ENCODE peak calls at places on chromosomes 4 and X, in six cellular contexts. One of them, this sample, is unnamed.

GRCh38 chrX:131816551-131817136 is 206.5 kb upstream of the STK26 start:
- DNase-seq in A549: no peak
- DNase-seq in cardiac muscle cell: no peak
- DNase-seq in uterus: peak; percentile 72
- DNase-seq in HL-60: no peak
- DNase-seq in astrocyte: peak; percentile 46
- DNase-seq in this sample: no peak

GRCh38 chr4:123559955-123560669 is 163.5 kb downstream of the SPRY1 start:
- DNase-seq in uterus: no peak
- DNase-seq in HL-60: no peak
- DNase-seq in cardiac muscle cell: peak; percentile 29
- DNase-seq in A549: no peak
- DNase-seq in astrocyte: peak; percentile 62
- DNase-seq in this sample: peak; percentile 73

GRCh38 chr4:92186239-92186638 is 117.5 kb upstream of the GRID2 start:
- DNase-seq in cardiac muscle cell: no peak
- DNase-seq in HL-60: no peak
- DNase-seq in astrocyte: no peak
- DNase-seq in uterus: no peak
- DNase-seq in A549: no peak
- DNase-seq in this sample: no peak

GRCh38 chr4:2389691-2390090 is 28.8 kb downstream of the ZFYVE28 start:
- DNase-seq in astrocyte: no peak
- DNase-seq in cardiac muscle cell: no peak
- DNase-seq in A549: no peak
- DNase-seq in HL-60: no peak
- DNase-seq in uterus: no peak
- DNase-seq in this sample: no peak

GRCh38 chrX:2710041-2710471 is 19.0 kb downstream of the CD99 start:
- DNase-seq in cardiac muscle cell: no peak
- DNase-seq in uterus: no peak
- DNase-seq in HL-60: no peak
- DNase-seq in astrocyte: peak; percentile 67
- DNase-seq in A549: peak; percentile 52
- DNase-seq in this sample: peak; percentile 91

GRCh38 chrX:6667048-6667768 is 132.3 kb upstream of the VCX3A start:
- DNase-seq in astrocyte: no peak
- DNase-seq in A549: no peak
- DNase-seq in cardiac muscle cell: no peak
- DNase-seq in uterus: no peak
- DNase-seq in HL-60: no peak
- DNase-seq in this sample: no peak

GRCh38 chr4:29553842-29554241 is 1166.3 kb upstream of the PCDH7 start:
- DNase-seq in astrocyte: peak; percentile 12
- DNase-seq in A549: no peak
- DNase-seq in uterus: no peak
- DNase-seq in cardiac muscle cell: no peak
- DNase-seq in HL-60: no peak
- DNase-seq in this sample: peak; percentile 16

GRCh38 chr4:46404961-46405360 is 15.0 kb upstream of the GABRA2 start:
- DNase-seq in A549: no peak
- DNase-seq in HL-60: no peak
- DNase-seq in cardiac muscle cell: peak; percentile 8
- DNase-seq in uterus: no peak
- DNase-seq in astrocyte: no peak
- DNase-seq in this sample: peak; percentile 14

GRCh38 chr4:66555301-66555700 is 885.0 kb upstream of the EPHA5 start:
- DNase-seq in astrocyte: peak; percentile 89
- DNase-seq in cardiac muscle cell: no peak
- DNase-seq in uterus: no peak
- DNase-seq in HL-60: no peak
- DNase-seq in A549: no peak
- DNase-seq in this sample: peak; percentile 84

GRCh38 chrX:87045352-87045751 is 472.2 kb upstream of the KLHL4 start:
- DNase-seq in astrocyte: no peak
- DNase-seq in uterus: no peak
- DNase-seq in A549: no peak
- DNase-seq in cardiac muscle cell: no peak
- DNase-seq in HL-60: no peak
- DNase-seq in this sample: no peak

GRCh38 chrX:19285857-19286256 is 57.9 kb upstream of the PDHA1 start:
- DNase-seq in HL-60: no peak
- DNase-seq in uterus: no peak
- DNase-seq in A549: no peak
- DNase-seq in astrocyte: no peak
- DNase-seq in cardiac muscle cell: no peak
- DNase-seq in this sample: no peak

DNA sequence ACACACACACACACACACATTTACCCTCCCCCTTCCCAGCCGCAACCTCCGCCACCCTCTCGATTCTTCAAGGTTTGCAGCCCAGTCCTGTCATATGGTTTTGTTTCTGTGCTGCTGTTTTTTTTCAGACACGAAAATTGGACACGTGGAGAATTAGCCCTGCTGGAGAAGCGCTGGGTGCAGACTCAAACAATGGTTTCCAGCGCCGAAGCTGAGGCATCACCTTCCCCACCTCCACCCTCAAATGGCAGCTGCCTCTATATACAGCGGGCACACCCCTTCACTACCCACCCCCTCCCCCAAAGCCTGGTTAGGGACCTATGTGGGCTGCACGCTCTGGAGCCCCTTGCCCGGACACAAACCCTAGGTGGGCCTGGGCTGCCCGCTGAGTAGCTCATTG is 87.9 kb downstream of the BCOR start:
- DNase-seq in astrocyte: no peak
- DNase-seq in HL-60: no peak
- DNase-seq in uterus: no peak
- DNase-seq in cardiac muscle cell: no peak
- DNase-seq in A549: no peak
- DNase-seq in this sample: no peak
- H3K4me3 ChIP-seq in astrocyte: no peak overlapping the region
- H3K4me3 ChIP-seq in HL-60: no peak overlapping the region
- H3K4me3 ChIP-seq in uterus: no peak overlapping the region
- H3K4me3 ChIP-seq in cardiac muscle cell: no peak overlapping the region
- H3K4me3 ChIP-seq in A549: no peak overlapping the region
- H3K4me3 ChIP-seq in this sample: no peak overlapping the region

GRCh38 chrX:51456814-51457213 is 39.6 kb downstream of the NUDT11 start:
- DNase-seq in A549: no peak
- DNase-seq in astrocyte: no peak
- DNase-seq in uterus: no peak
- DNase-seq in cardiac muscle cell: peak; percentile 36
- DNase-seq in HL-60: no peak
- DNase-seq in this sample: peak; percentile 0

GRCh38 chrX:51461053-51462050 is 35.0 kb downstream of the NUDT11 start:
- DNase-seq in astrocyte: peak; percentile 10
- DNase-seq in HL-60: no peak
- DNase-seq in A549: peak; percentile 12
- DNase-seq in cardiac muscle cell: peak; percentile 46
- DNase-seq in uterus: no peak
- DNase-seq in this sample: peak; percentile 52

GRCh38 chrX:51456246-51456645 is 40.1 kb downstream of the NUDT11 start:
- DNase-seq in A549: no peak
- DNase-seq in uterus: no peak
- DNase-seq in HL-60: no peak
- DNase-seq in cardiac muscle cell: peak; percentile 74
- DNase-seq in astrocyte: no peak
- DNase-seq in this sample: no peak

GRCh38 chrX:51463322-51463721 is 33.1 kb downstream of the NUDT11 start:
- DNase-seq in cardiac muscle cell: no peak
- DNase-seq in astrocyte: no peak
- DNase-seq in A549: no peak
- DNase-seq in uterus: no peak
- DNase-seq in HL-60: no peak
- DNase-seq in this sample: no peak

GRCh38 chrX:51459125-51459524 is 37.3 kb downstream of the NUDT11 start:
- DNase-seq in A549: no peak
- DNase-seq in HL-60: no peak
- DNase-seq in astrocyte: no peak
- DNase-seq in uterus: no peak
- DNase-seq in cardiac muscle cell: peak; percentile 1
- DNase-seq in this sample: peak; percentile 35
- TF ChIP-seq CTCF in A549: peak; percentile 40
- TF ChIP-seq CTCF in HL-60: peak; percentile 9
- TF ChIP-seq CTCF in astrocyte: peak; percentile 23
- TF ChIP-seq CTCF in uterus: no peak
- TF ChIP-seq CTCF in cardiac muscle cell: peak; percentile 38
- TF ChIP-seq CTCF in this sample: peak; percentile 48

DNA sequence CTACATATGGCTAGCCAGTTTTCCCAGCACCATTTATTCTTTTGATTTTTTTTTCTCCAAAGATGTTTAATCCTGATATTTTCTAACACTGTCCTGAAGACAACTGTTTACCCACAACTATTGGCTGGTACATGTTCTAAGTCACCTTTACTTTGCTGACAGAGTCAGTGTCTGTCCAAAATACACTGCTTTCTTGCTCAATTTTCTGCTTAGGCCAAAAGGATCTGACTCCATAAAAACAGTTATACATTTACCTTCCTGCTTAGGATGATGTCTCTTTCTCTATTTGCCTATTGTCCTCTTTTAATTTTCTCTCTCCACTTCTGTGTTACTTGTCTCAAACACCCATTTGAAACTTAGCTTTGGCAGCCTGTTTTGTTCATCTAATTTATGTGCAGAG is 3.2 kb downstream of the ADH1C start:
- DNase-seq in cardiac muscle cell: no peak
- DNase-seq in HL-60: no peak
- DNase-seq in astrocyte: no peak
- DNase-seq in A549: no peak
- DNase-seq in uterus: no peak
- DNase-seq in this sample: no peak
- H3K4me3 ChIP-seq in cardiac muscle cell: no peak overlapping the region
- H3K4me3 ChIP-seq in HL-60: no peak overlapping the region
- H3K4me3 ChIP-seq in astrocyte: no peak overlapping the region
- H3K4me3 ChIP-seq in A549: no peak overlapping the region
- H3K4me3 ChIP-seq in uterus: no peak overlapping the region
- H3K4me3 ChIP-seq in this sample: no peak overlapping the region

DNA sequence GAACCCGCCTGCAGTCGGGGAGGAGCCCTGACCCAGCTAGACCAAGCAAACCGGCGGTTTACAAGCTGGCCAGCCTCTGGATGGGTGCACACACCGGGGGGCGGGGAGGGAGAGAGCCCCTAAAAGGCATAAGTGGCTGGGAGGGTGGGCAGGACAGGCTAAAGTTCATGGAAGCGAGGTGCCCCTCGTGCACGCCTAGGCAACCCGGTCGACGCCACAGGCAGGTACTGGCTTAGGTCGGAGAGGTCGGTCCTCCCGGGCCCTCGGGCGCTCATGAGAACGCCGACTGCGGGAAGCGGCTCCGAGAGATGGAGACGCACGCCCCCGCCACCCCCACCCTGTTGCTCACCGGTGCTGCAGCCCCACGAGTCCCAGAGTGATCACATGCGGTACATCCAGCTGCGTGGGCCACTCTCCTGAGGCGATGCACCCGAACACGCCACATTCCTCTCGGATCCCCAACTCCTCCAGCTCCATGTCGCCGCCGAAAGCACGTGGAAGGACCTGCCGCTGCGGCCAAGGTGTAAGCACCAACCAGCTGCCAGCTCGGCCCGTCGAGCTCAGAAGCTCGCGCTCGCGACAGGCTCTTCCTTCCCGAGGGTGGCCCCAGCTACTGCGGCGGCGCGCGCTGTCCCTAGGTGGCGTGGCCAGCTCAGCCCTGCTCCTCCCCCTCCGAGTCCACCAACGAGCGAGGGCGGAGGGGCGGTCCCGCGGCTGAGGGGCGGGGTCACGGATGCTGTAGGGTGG is at the start of gene PPAT:
- DNase-seq in astrocyte: peak; percentile 93
- DNase-seq in HL-60: peak; percentile 93
- DNase-seq in uterus: peak; percentile 98
- DNase-seq in A549: peak; percentile 79
- DNase-seq in cardiac muscle cell: peak; percentile 99
- DNase-seq in this sample: peak; percentile 98
- TF ChIP-seq CTCF in astrocyte: no peak
- TF ChIP-seq CTCF in HL-60: no peak
- TF ChIP-seq CTCF in uterus: peak; percentile 47
- TF ChIP-seq CTCF in A549: no peak
- TF ChIP-seq CTCF in cardiac muscle cell: no peak
- TF ChIP-seq CTCF in this sample: peak; percentile 13

GRCh38 chr4:183098080-183098722 is 856 bp upstream of the WWC2 start:
- DNase-seq in A549: peak; percentile 33
- DNase-seq in HL-60: no peak
- DNase-seq in uterus: peak; percentile 57
- DNase-seq in cardiac muscle cell: peak; percentile 69
- DNase-seq in astrocyte: no peak
- DNase-seq in this sample: peak; percentile 61
- H3K4me3 ChIP-seq in A549: peak overlapping the region; percentile 98
- H3K4me3 ChIP-seq in HL-60: peak overlapping the region; percentile 53
- H3K4me3 ChIP-seq in uterus: peak overlapping the region; percentile 90
- H3K4me3 ChIP-seq in cardiac muscle cell: peak overlapping the region; percentile 71
- H3K4me3 ChIP-seq in astrocyte: peak overlapping the region; percentile 82
- H3K4me3 ChIP-seq in this sample: peak overlapping the region; percentile 78

DNA sequence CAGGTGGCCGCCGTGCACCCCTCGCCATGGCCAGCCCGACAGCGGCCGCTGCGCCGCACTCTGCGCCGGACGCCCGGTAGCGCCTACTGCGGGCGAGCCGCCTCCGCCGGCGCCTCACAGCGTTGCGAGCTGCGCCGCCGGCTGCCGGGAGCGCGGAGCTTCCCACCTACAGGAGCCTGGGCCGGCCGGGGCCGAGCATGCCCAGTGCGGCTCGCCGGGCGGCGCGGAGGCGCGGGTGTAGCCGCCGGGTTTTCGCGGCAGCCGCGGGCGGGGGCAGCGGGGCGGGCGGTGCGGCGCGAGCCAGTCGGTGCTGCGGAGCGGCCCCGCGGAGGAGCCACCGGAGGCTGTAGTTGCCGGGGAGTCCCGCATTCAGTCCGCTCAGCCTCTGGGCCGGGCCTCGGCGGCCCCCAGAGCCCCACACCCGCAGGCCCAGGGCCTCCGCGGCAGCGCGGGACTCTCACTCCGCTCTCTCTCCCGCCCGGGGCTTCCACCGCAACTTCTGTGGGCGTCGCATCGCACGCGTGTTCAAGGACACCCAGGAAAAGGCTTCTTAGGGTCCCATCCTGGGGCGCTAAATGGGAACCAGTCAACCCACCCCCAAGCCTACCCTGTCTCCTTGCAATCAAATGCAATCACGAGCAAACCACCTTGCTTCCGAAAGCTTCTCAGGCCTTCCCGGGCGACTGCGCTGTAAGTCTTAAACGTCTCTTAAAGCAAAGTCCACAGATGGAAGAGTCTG is at the start of gene MFAP3L:
- DNase-seq in astrocyte: peak; percentile 85
- DNase-seq in cardiac muscle cell: peak; percentile 94
- DNase-seq in HL-60: peak; percentile 32
- DNase-seq in uterus: peak; percentile 90
- DNase-seq in A549: peak; percentile 71
- DNase-seq in this sample: peak; percentile 90
- TF ChIP-seq CTCF in astrocyte: no peak
- TF ChIP-seq CTCF in cardiac muscle cell: no peak
- TF ChIP-seq CTCF in HL-60: no peak
- TF ChIP-seq CTCF in uterus: peak; percentile 35
- TF ChIP-seq CTCF in A549: no peak
- TF ChIP-seq CTCF in this sample: no peak